ENCODE peak calls at places on chromosomes 2 and 18, in seven cellular contexts. J is cardiac fibroblast; A is activated CD4-positive, alpha-beta T cell treated with anti-CD3 and anti-CD28 coated beads, Interleukin-2, amount 50 U/mL, for 48 hours; U is HT-29; R is posterior vena cava; Y is T-helper 1 cell; Z is psoas muscle. L is an unnamed sample.
A peak's percentile ranks its signal among the peaks of the same experiment; 100 is the strongest.

GRCh38 chr2:47339745-47340541 is 63.0 kb upstream of the MSH2 start:
- DNase-seq in A (no peak), U (peak; percentile 92), Y (no peak), R (no peak), Z (no peak), J (peak; percentile 81), L (no peak)

GRCh38 chr2:240903191-240904060 is 2.7 kb upstream of the CROCC2 start:
- DNase-seq in U (no peak), J (no peak), Z (no peak), Y (no peak), A (no peak), R (no peak), L (no peak)

GRCh38 chr2:39179974-39180960 is 59.4 kb upstream of the SOS1 start:
- DNase-seq in A (no peak), J (no peak), Z (no peak), U (no peak), R (no peak), Y (no peak), L (no peak)

GRCh38 chr18:22847392-22847791 is 85.7 kb upstream of the RBBP8 start:
- DNase-seq in Y (no peak), R (no peak), U (no peak), J (peak; percentile 48), Z (no peak), A (no peak), L (no peak)

GRCh38 chr2:118085173-118086023 is 2.9 kb upstream of the INSIG2 start:
- DNase-seq in J (no peak), Y (no peak), Z (no peak), R (no peak), U (peak; percentile 81), A (no peak), L (no peak)

GRCh38 chr2:99940963-99941362 is 201.4 kb downstream of the AFF3 start:
- DNase-seq in U (no peak), Z (no peak), Y (no peak), R (no peak), J (peak; percentile 36), A (no peak), L (no peak)

GRCh38 chr2:39593439-39594393 is 72.0 kb upstream of the TMEM178A start:
- DNase-seq in Z (no peak), R (no peak), J (peak; percentile 91), A (no peak), U (peak; percentile 45), Y (no peak), L (no peak)

GRCh38 chr18:58453167-58453804 is 175.6 kb downstream of the ALPK2 start:
- DNase-seq in R (no peak), J (no peak), A (no peak), Y (no peak), Z (no peak), U (no peak), L (no peak)

GRCh38 chr2:70456594-70457495 is 96.8 kb downstream of the TGFA start:
- DNase-seq in J (no peak), A (no peak), U (no peak), Z (no peak), R (no peak), Y (no peak), L (no peak)

GRCh38 chr18:23629444-23629946 is 33.2 kb downstream of the ANKRD29 start:
- DNase-seq in A (no peak), R (no peak), U (peak; percentile 71), Y (no peak), J (no peak), Z (no peak), L (no peak)

GRCh38 chr2:221914334-221914733 is 342.2 kb upstream of the EPHA4 start:
- DNase-seq in U (no peak), R (no peak), Z (no peak), A (no peak), Y (no peak), J (no peak), L (no peak)

GRCh38 chr2:74778381-74779371 is 55.3 kb upstream of the HK2 start:
- DNase-seq in Y (no peak), Z (no peak), R (no peak), J (peak; percentile 22), A (no peak), U (no peak), L (no peak)

GRCh38 chr2:187302619-187303018 is 145.4 kb downstream of the CALCRL start:
- DNase-seq in R (no peak), A (no peak), U (no peak), Y (no peak), J (peak; percentile 88), Z (no peak), L (no peak)

GRCh38 chr18:9365406-9365805 is 30.8 kb downstream of the TWSG1 start:
- DNase-seq in Z (no peak), J (peak; percentile 43), Y (no peak), A (no peak), U (no peak), R (no peak), L (no peak)

GRCh38 chr2:177710003-177710411 is 317.4 kb downstream of the AGPS start:
- DNase-seq in U (no peak), Y (no peak), R (no peak), A (no peak), J (no peak), Z (no peak), L (no peak)

GRCh38 chr18:1539276-1539675 is 634.6 kb downstream of the ADCYAP1 start:
- DNase-seq in R (no peak), U (no peak), A (no peak), J (no peak), Y (no peak), Z (no peak), L (no peak)

GRCh38 chr2:101388232-101388631 is 929 bp upstream of the CREG2 start:
- DNase-seq in Z (no peak), U (no peak), J (peak; percentile 83), A (no peak), Y (no peak), R (no peak), L (peak; percentile 35)

GRCh38 chr2:223549215-223549614 is 52.9 kb downstream of the SCG2 start:
- DNase-seq in Z (no peak), J (peak; percentile 78), Y (no peak), R (no peak), U (peak; percentile 73), A (no peak), L (no peak)

GRCh38 chr2:409523-409922 is 121.6 kb upstream of the ALKAL2 start:
- DNase-seq in Z (no peak), J (no peak), A (no peak), U (no peak), R (no peak), Y (no peak), L (no peak)

GRCh38 chr2:54834721-54835120 is 111.3 kb downstream of the EML6 start:
- DNase-seq in R (no peak), A (no peak), Y (no peak), U (peak; percentile 31), J (no peak), Z (no peak), L (no peak)

GRCh38 chr2:1588994-1589611 is 155.2 kb downstream of the PXDN start:
- DNase-seq in J (no peak), Y (no peak), A (no peak), R (no peak), U (no peak), Z (no peak), L (peak; percentile 86)

GRCh38 chr2:150472122-150472899 is 15.2 kb downstream of the RND3 start:
- DNase-seq in A (no peak), Y (no peak), Z (peak; percentile 58), R (peak; percentile 89), U (peak; percentile 90), J (peak; percentile 89), L (no peak)

GRCh38 chr2:68251855-68252406 is 401 bp downstream of the PPP3R1 start:
- DNase-seq in Y (no peak), J (no peak), A (peak; percentile 48), R (peak; percentile 84), Z (peak; percentile 46), U (peak; percentile 4), L (no peak)

GRCh38 chr18:67805261-67805660 is 288.7 kb upstream of the DSEL start:
- DNase-seq in R (no peak), Z (no peak), A (no peak), U (no peak), J (no peak), Y (no peak), L (no peak)

GRCh38 chr2:18473241-18473841 is 87.1 kb downstream of the RDH14 start:
- DNase-seq in Z (peak; percentile 34), U (no peak), Y (no peak), A (no peak), J (peak; percentile 82), R (no peak), L (no peak)

GRCh38 chr18:72820571-72820970 is 47.2 kb downstream of the NETO1 start:
- DNase-seq in R (no peak), A (no peak), Z (no peak), U (no peak), Y (no peak), J (no peak), L (no peak)

GRCh38 chr2:15634846-15635490 is 43.3 kb downstream of the DDX1 start:
- DNase-seq in Z (no peak), R (no peak), A (no peak), J (peak; percentile 35), Y (no peak), U (no peak), L (no peak)

GRCh38 chr2:109721117-109721504 is 73.0 kb upstream of the RGPD5 start:
- DNase-seq in Z (no peak), U (no peak), Y (no peak), R (no peak), A (no peak), J (no peak), L (peak; percentile 26)